ENCODE peak calls at places on chromosomes 16 and 17, in five cellular contexts. Y is neural progenitor cell, M is cardiac fibroblast, L is HL-60, Z is left ventricle myocardium inferior. X is an unnamed sample.
A peak's percentile ranks its signal among the peaks of the same experiment; 100 is the strongest.

GRCh38 chr17:81713556-81714411 is 1.7 kb downstream of the SLC25A10 start:
- DNase-seq in L (no peak), Z (no peak), M (no peak), Y (peak; percentile 62), X (no peak)

GRCh38 chr16:57643166-57643813 is 14.9 kb downstream of the ADGRG1 start:
- DNase-seq in M (peak; percentile 45), Z (no peak), Y (no peak), L (no peak), X (peak; percentile 40)

GRCh38 chr16:78292726-78293380 is 193.4 kb downstream of the WWOX start:
- DNase-seq in M (no peak), L (no peak), Y (no peak), Z (no peak), X (no peak)

GRCh38 chr17:27651411-27652345 is 20.7 kb downstream of the LGALS9 start:
- DNase-seq in L (no peak), Y (peak; percentile 60), Z (peak; percentile 64), M (peak; percentile 58), X (peak; percentile 61)

GRCh38 chr16:57994778-57995177 is 5.7 kb downstream of the ZNF319 start:
- DNase-seq in L (no peak), Y (peak; percentile 81), Z (peak; percentile 47), M (peak; percentile 39), X (peak; percentile 40)

GRCh38 chr16:345686-346231 is 6.8 kb downstream of the AXIN1 start:
- DNase-seq in Z (no peak), L (no peak), M (no peak), Y (peak; percentile 0), X (no peak)

GRCh38 chr17:60416368-60416925 is 5.8 kb upstream of the CHCT1 start:
- DNase-seq in M (peak; percentile 68), Y (no peak), L (no peak), Z (no peak), X (no peak)

GRCh38 chr16:26824469-26824868 is 242.3 kb upstream of the C16orf82 start:
- DNase-seq in Z (no peak), Y (no peak), L (no peak), M (no peak), X (no peak)

GRCh38 chr16:55487048-55487803 is 8.2 kb downstream of the MMP2 start:
- DNase-seq in Z (peak; percentile 57), Y (no peak), M (peak; percentile 93), L (no peak), X (peak; percentile 91)

GRCh38 chr17:82981141-82981540 is 98.3 kb upstream of the METRNL start:
- DNase-seq in L (no peak), M (no peak), Y (no peak), Z (no peak), X (no peak)

GRCh38 chr17:82984751-82985435 is 94.5 kb upstream of the METRNL start:
- DNase-seq in Z (no peak), Y (no peak), M (no peak), L (no peak), X (no peak)

GRCh38 chr17:82985436-82985820 is 94.0 kb upstream of the METRNL start:
- DNase-seq in M (no peak), Y (no peak), Z (no peak), L (no peak), X (no peak)

GRCh38 chr17:82985973-82986372 is 93.4 kb upstream of the METRNL start:
- DNase-seq in M (peak; percentile 18), Z (no peak), Y (peak; percentile 71), L (no peak), X (peak; percentile 25)

DNA sequence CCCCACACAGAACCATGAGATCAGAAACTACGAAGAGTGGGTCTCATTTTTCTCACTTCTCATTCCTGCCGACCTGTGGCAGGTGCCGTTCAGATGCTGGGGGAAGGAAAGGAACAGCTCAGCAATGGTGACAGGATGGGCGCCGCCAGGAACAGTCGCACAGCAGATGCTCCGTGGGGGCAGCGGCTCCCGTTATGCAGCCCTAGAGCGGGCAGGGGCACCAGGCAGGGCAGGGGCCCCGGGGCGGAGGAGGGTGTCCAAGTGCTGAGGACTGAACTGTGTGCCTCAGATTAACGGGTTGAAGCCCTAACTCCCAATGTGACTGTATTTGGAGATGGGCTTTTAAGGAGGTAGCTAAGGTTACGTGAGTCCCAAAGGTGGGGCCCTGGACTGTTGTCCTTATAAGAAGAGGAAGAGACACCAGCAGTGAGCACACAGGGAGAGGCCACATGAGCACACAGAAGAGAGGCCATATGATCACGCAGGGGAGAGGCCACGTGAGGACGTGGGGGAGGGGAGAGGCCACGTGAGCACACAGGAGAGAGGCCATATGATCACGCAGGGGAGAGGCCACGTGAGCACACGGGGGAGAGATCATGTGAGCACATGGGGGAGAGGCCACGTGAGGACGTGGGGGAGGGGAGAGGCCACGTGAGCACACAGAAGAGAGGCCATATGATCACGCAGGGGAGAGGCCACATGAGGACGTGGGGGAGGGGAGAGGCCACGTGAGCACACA is 95.7 kb upstream of the METRNL start:
- DNase-seq in M (no peak), L (no peak), Y (no peak), Z (no peak), X (no peak)
- H3K4me3 ChIP-seq in M (no peak overlapping the region), L (no peak overlapping the region), Y (no peak overlapping the region), Z (no peak overlapping the region), X (no peak overlapping the region)

DNA sequence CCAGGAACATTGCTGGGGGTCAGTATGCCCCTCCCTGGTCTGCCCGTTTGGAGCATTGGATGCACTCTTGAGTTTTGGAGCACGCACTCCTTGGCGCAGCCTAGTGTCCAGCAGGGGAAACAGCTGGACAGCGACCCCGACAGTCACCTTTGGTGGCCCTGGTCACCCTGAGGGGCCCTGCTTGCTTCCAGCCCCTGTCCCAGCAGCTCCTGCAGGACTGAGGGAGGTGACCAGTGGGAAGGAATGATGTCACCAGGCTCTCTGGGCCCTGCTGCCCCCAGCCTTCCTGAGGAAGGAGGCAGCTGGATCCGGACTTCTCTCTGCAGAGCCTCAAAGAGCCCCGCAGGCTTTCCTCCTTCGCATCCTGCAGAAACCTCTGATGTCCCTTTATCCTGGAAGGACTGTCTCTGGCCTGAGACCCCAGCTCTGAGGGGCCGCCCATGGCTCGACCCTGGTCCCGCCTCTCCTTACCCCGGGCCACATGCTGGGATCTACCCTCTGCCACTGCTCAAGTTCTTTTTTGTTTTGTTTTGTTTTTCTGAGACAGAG is 11.8 kb downstream of the ZSCAN10 start:
- DNase-seq in M (peak; percentile 32), Y (peak; percentile 57), Z (peak; percentile 46), L (no peak), X (no peak)
- H3K4me3 ChIP-seq in M (no peak overlapping the region), Y (no peak overlapping the region), Z (peak overlapping the region; percentile 63), L (no peak overlapping the region), X (no peak overlapping the region)

GRCh38 chr17:48604770-48605329 is at the start of gene HOXB6:
- DNase-seq in Z (no peak), M (no peak), Y (no peak), L (no peak), X (no peak)
- H3K4me3 ChIP-seq in Z (peak within 1 kb of the TSS; percentile 49), M (no peak within 1 kb of the TSS), Y (no peak within 1 kb of the TSS), L (no peak within 1 kb of the TSS), X (peak within 1 kb of the TSS; percentile 95)

DNA sequence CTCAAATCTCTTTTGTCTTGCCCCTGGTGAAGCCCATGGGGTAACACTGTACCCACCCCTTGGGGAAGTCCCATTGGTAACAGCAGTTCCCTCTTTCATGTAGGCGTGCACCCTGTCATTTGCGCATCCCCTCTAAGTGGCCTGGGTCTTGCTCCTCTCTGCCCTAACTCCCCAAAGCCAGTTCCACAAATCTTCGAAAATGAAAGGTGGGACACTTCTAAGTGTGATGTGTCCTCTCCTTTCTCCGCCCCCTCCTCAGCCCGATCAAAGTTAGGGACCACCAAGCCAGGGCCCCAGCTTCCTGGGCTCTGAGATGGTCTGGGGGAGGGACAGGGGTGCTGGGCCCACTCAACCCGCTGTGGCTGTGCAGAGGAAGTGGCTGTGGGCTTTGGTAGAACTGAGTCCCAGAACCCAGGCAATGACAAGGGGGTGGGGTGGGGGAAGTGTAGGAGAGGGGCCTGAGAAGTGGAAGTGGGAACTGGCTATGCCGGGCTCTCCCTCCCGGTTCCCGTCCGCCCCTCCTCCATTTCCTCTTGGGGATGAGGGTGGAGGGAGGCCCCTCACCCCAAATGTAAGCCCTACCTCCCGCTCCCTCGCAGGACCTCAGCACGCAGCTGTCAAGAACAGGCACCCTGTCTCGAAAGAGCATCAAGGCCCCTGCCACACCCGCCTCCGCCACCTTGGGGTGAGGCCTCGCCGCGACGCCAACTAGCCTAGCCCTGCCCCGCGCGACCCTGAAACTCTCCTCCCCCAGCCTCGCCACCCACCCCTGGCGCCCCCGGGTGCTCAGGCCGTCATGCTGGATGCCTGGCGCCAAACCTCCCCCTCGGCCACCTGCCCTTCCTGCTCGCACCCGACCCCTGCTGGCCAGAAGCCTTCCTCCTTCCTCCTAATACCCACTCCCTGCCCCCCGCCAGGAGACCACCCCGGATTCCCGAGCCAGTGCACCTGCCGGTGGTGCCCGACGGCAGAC is 8.7 kb downstream of the ABI3 start:
- DNase-seq in Z (peak; percentile 27), L (no peak), Y (no peak), M (no peak), X (no peak)
- H3K4me3 ChIP-seq in Z (no peak overlapping the region), L (peak overlapping the region; percentile 16), Y (no peak overlapping the region), M (no peak overlapping the region), X (no peak overlapping the region)

X was measured in adipocyte.